ENCODE peak calls at places on chromosomes 3 and 15, in five cellular contexts. Y, N, W, X and E are unnamed samples.

GRCh38 chr3:104846270-104846669 is 520.4 kb upstream of the ALCAM start:
- DNase-seq in X (no peak), Y (no peak), N (no peak), W (no peak), E (peak)

GRCh38 chr3:64796597-64796996 is 108.8 kb upstream of the ADAMTS9 start:
- DNase-seq in X (no peak), W (no peak), Y (no peak), N (no peak), E (no peak)

GRCh38 chr15:62046064-62046779 is 14.0 kb downstream of the VPS13C start:
- DNase-seq in Y (no peak), X (no peak), N (no peak), W (no peak), E (no peak)

GRCh38 chr3:129934234-129935123 is 40.0 kb upstream of the TRH start:
- DNase-seq in X (peak), W (no peak), N (no peak), Y (peak), E (no peak)

GRCh38 chr3:46662771-46663551 is 30.5 kb downstream of the ALS2CL start:
- DNase-seq in X (peak), Y (no peak), W (no peak), N (no peak), E (peak)

GRCh38 chr3:177813322-177813721 is 616.0 kb upstream of the TBL1XR1 start:
- DNase-seq in X (no peak), Y (no peak), N (no peak), W (no peak), E (no peak)

GRCh38 chr3:10548997-10549396 is 43.6 kb upstream of the ATP2B2 start:
- DNase-seq in Y (no peak), N (no peak), W (peak), X (no peak), E (peak)

GRCh38 chr15:73691398-73691797 is 7.2 kb downstream of the CD276 start:
- DNase-seq in W (no peak), X (peak), N (no peak), Y (no peak), E (no peak)

GRCh38 chr15:41256577-41257038 is 25.5 kb downstream of the CHP1 start:
- DNase-seq in X (no peak), W (no peak), N (no peak), Y (no peak), E (no peak)

GRCh38 chr3:102353148-102353547 is 81.7 kb upstream of the ZPLD1 start:
- DNase-seq in N (no peak), W (no peak), X (no peak), Y (no peak), E (peak)

GRCh38 chr3:64441861-64442260 is 216.6 kb upstream of the PRICKLE2 start:
- DNase-seq in X (no peak), N (no peak), Y (no peak), W (no peak), E (no peak)

GRCh38 chr3:100781311-100781710 is 72.0 kb downstream of the TFG start:
- DNase-seq in X (no peak), W (no peak), N (no peak), Y (no peak), E (no peak)